ENCODE peak calls at places on chromosomes 11 and 22, in five cellular contexts. One of them, this sample, is unnamed.

GRCh38 chr11:12091957-12092558 is 18.3 kb upstream of the MICAL2 start:
- DNase-seq in fibroblast of lung: no peak
- DNase-seq in MCF 10A: no peak
- DNase-seq in B cell: no peak
- DNase-seq in IMR-90: no peak
- DNase-seq in this sample: no peak

GRCh38 chr22:20243545-20244249 is 24.4 kb downstream of the RTN4R start:
- DNase-seq in B cell: no peak
- DNase-seq in MCF 10A: peak; percentile 66
- DNase-seq in IMR-90: peak; percentile 71
- DNase-seq in fibroblast of lung: peak; percentile 85
- DNase-seq in this sample: peak; percentile 23

GRCh38 chr22:21646608-21647590 is 4.8 kb downstream of the SDF2L1 start:
- DNase-seq in fibroblast of lung: peak; percentile 55
- DNase-seq in MCF 10A: peak; percentile 87
- DNase-seq in IMR-90: peak; percentile 74
- DNase-seq in B cell: peak; percentile 84
- DNase-seq in this sample: peak; percentile 63

GRCh38 chr11:57700425-57700824 is 11.6 kb downstream of the MED19 start:
- DNase-seq in MCF 10A: no peak
- DNase-seq in IMR-90: no peak
- DNase-seq in B cell: no peak
- DNase-seq in fibroblast of lung: no peak
- DNase-seq in this sample: no peak

GRCh38 chr11:71580057-71581003 is 2.3 kb downstream of the KRTAP5-11 start:
- DNase-seq in MCF 10A: peak; percentile 78
- DNase-seq in IMR-90: peak; percentile 72
- DNase-seq in B cell: peak; percentile 17
- DNase-seq in fibroblast of lung: peak; percentile 64
- DNase-seq in this sample: peak; percentile 28

GRCh38 chr11:5368502-5369043 is 15.0 kb upstream of the OR51M1 start:
- DNase-seq in MCF 10A: no peak
- DNase-seq in IMR-90: no peak
- DNase-seq in B cell: no peak
- DNase-seq in fibroblast of lung: no peak
- DNase-seq in this sample: no peak

GRCh38 chr22:29788339-29789279 is 21.4 kb downstream of the UQCR10 start:
- DNase-seq in MCF 10A: no peak
- DNase-seq in fibroblast of lung: no peak
- DNase-seq in IMR-90: no peak
- DNase-seq in B cell: no peak
- DNase-seq in this sample: no peak

GRCh38 chr11:129458756-129459535 is 83.3 kb downstream of the BARX2 start:
- DNase-seq in fibroblast of lung: no peak
- DNase-seq in MCF 10A: no peak
- DNase-seq in IMR-90: no peak
- DNase-seq in B cell: no peak
- DNase-seq in this sample: no peak

GRCh38 chr22:36606114-36606513 is 77.1 kb upstream of the EIF3D start:
- DNase-seq in B cell: no peak
- DNase-seq in MCF 10A: no peak
- DNase-seq in IMR-90: no peak
- DNase-seq in fibroblast of lung: no peak
- DNase-seq in this sample: no peak

GRCh38 chr11:11268706-11269105 is 84.3 kb downstream of the CSNK2A3 start:
- DNase-seq in IMR-90: no peak
- DNase-seq in B cell: no peak
- DNase-seq in fibroblast of lung: no peak
- DNase-seq in MCF 10A: no peak
- DNase-seq in this sample: no peak

GRCh38 chr11:108535384-108535955 is 37.3 kb upstream of the POGLUT3 start:
- DNase-seq in B cell: no peak
- DNase-seq in IMR-90: no peak
- DNase-seq in MCF 10A: no peak
- DNase-seq in fibroblast of lung: no peak
- DNase-seq in this sample: no peak

GRCh38 chr11:134755535-134755934 is 343.5 kb upstream of the B3GAT1 start:
- DNase-seq in MCF 10A: no peak
- DNase-seq in B cell: no peak
- DNase-seq in fibroblast of lung: no peak
- DNase-seq in IMR-90: no peak
- DNase-seq in this sample: no peak

GRCh38 chr11:96125400-96125799 is 201.5 kb upstream of the MTMR2 start:
- DNase-seq in MCF 10A: no peak
- DNase-seq in B cell: no peak
- DNase-seq in fibroblast of lung: no peak
- DNase-seq in IMR-90: no peak
- DNase-seq in this sample: no peak

GRCh38 chr11:45661417-45662055 is 3.9 kb downstream of the CHST1 start:
- DNase-seq in fibroblast of lung: no peak
- DNase-seq in IMR-90: no peak
- DNase-seq in B cell: no peak
- DNase-seq in MCF 10A: no peak
- DNase-seq in this sample: no peak

GRCh38 chr11:46743693-46744339 is 24.8 kb downstream of the F2 start:
- DNase-seq in fibroblast of lung: no peak
- DNase-seq in B cell: no peak
- DNase-seq in IMR-90: peak; percentile 39
- DNase-seq in MCF 10A: no peak
- DNase-seq in this sample: no peak

GRCh38 chr11:44752727-44753126 is 26.0 kb downstream of the TSPAN18 start:
- DNase-seq in fibroblast of lung: no peak
- DNase-seq in MCF 10A: no peak
- DNase-seq in B cell: no peak
- DNase-seq in IMR-90: no peak
- DNase-seq in this sample: no peak

GRCh38 chr11:77154381-77155081 is 26.5 kb downstream of the MYO7A start:
- DNase-seq in MCF 10A: no peak
- DNase-seq in IMR-90: no peak
- DNase-seq in B cell: no peak
- DNase-seq in fibroblast of lung: no peak
- DNase-seq in this sample: no peak

GRCh38 chr11:68890490-68891231 is 13.0 kb downstream of the MRPL21 start:
- DNase-seq in B cell: no peak
- DNase-seq in fibroblast of lung: peak; percentile 87
- DNase-seq in IMR-90: peak; percentile 64
- DNase-seq in MCF 10A: no peak
- DNase-seq in this sample: peak; percentile 69

GRCh38 chr22:43014062-43014875 is 680 bp downstream of the PACSIN2 start:
- DNase-seq in B cell: peak; percentile 59
- DNase-seq in MCF 10A: no peak
- DNase-seq in IMR-90: no peak
- DNase-seq in fibroblast of lung: peak; percentile 29
- DNase-seq in this sample: no peak

GRCh38 chr11:7851391-7851790 is 54.6 kb upstream of the OR5P2 start:
- DNase-seq in B cell: no peak
- DNase-seq in IMR-90: no peak
- DNase-seq in MCF 10A: peak; percentile 18
- DNase-seq in fibroblast of lung: no peak
- DNase-seq in this sample: no peak

GRCh38 chr11:13970986-13971385 is 8.5 kb downstream of the SPON1 start:
- DNase-seq in MCF 10A: peak; percentile 64
- DNase-seq in B cell: no peak
- DNase-seq in fibroblast of lung: no peak
- DNase-seq in IMR-90: no peak
- DNase-seq in this sample: no peak

GRCh38 chr11:78229106-78229505 is 40.4 kb downstream of the USP35 start:
- DNase-seq in fibroblast of lung: no peak
- DNase-seq in MCF 10A: no peak
- DNase-seq in B cell: no peak
- DNase-seq in IMR-90: no peak
- DNase-seq in this sample: no peak

GRCh38 chr11:78230161-78230877 is 41.6 kb downstream of the USP35 start:
- DNase-seq in B cell: no peak
- DNase-seq in fibroblast of lung: no peak
- DNase-seq in MCF 10A: no peak
- DNase-seq in IMR-90: peak; percentile 27
- DNase-seq in this sample: no peak

GRCh38 chr11:78227906-78228305 is 39.2 kb downstream of the USP35 start:
- DNase-seq in IMR-90: no peak
- DNase-seq in fibroblast of lung: no peak
- DNase-seq in B cell: peak; percentile 50
- DNase-seq in MCF 10A: no peak
- DNase-seq in this sample: no peak

GRCh38 chr11:78226684-78227680 is 38.3 kb downstream of the USP35 start:
- DNase-seq in MCF 10A: no peak
- DNase-seq in B cell: no peak
- DNase-seq in fibroblast of lung: no peak
- DNase-seq in IMR-90: no peak
- DNase-seq in this sample: no peak

GRCh38 chr11:78228467-78228866 is 39.7 kb downstream of the USP35 start:
- DNase-seq in IMR-90: peak; percentile 55
- DNase-seq in B cell: peak; percentile 63
- DNase-seq in fibroblast of lung: peak; percentile 41
- DNase-seq in MCF 10A: peak; percentile 63
- DNase-seq in this sample: no peak
- TF ChIP-seq CTCF in IMR-90: peak; percentile 51
- TF ChIP-seq CTCF in B cell: peak; percentile 78
- TF ChIP-seq CTCF in fibroblast of lung: peak; percentile 60
- TF ChIP-seq CTCF in MCF 10A: peak; percentile 47
- TF ChIP-seq CTCF in this sample: peak; percentile 53

GRCh38 chr22:23181763-23182288 is 1.5 kb downstream of the BCR start:
- DNase-seq in fibroblast of lung: no peak
- DNase-seq in IMR-90: no peak
- DNase-seq in MCF 10A: no peak
- DNase-seq in B cell: peak; percentile 40
- DNase-seq in this sample: no peak

GRCh38 chr22:23180893-23181762 is 819 bp downstream of the BCR start:
- DNase-seq in MCF 10A: peak; percentile 24
- DNase-seq in fibroblast of lung: no peak
- DNase-seq in IMR-90: no peak
- DNase-seq in B cell: peak; percentile 33
- DNase-seq in this sample: no peak

GRCh38 chr22:23178512-23179254 is 1.6 kb upstream of the BCR start:
- DNase-seq in MCF 10A: peak; percentile 64
- DNase-seq in IMR-90: peak; percentile 38
- DNase-seq in fibroblast of lung: peak; percentile 26
- DNase-seq in B cell: peak; percentile 81
- DNase-seq in this sample: peak; percentile 8

GRCh38 chr22:23179381-23180294 is 671 bp upstream of the BCR start:
- DNase-seq in B cell: peak; percentile 36
- DNase-seq in IMR-90: no peak
- DNase-seq in fibroblast of lung: no peak
- DNase-seq in MCF 10A: peak; percentile 9
- DNase-seq in this sample: no peak

GRCh38 chr22:23180301-23180892 is at the start of gene BCR:
- DNase-seq in MCF 10A: peak; percentile 70
- DNase-seq in fibroblast of lung: peak; percentile 73
- DNase-seq in IMR-90: peak; percentile 65
- DNase-seq in B cell: peak; percentile 80
- DNase-seq in this sample: peak; percentile 16
- TF ChIP-seq CTCF in MCF 10A: no peak
- TF ChIP-seq CTCF in fibroblast of lung: no peak
- TF ChIP-seq CTCF in IMR-90: no peak
- TF ChIP-seq CTCF in B cell: no peak
- TF ChIP-seq CTCF in this sample: no peak

GRCh38 chr11:945986-946385 is 20.3 kb downstream of the AP2A2 start:
- DNase-seq in MCF 10A: no peak
- DNase-seq in B cell: no peak
- DNase-seq in fibroblast of lung: peak; percentile 54
- DNase-seq in IMR-90: no peak
- DNase-seq in this sample: no peak

GRCh38 chr11:940496-941135 is 14.9 kb downstream of the AP2A2 start:
- DNase-seq in MCF 10A: no peak
- DNase-seq in B cell: no peak
- DNase-seq in IMR-90: no peak
- DNase-seq in fibroblast of lung: no peak
- DNase-seq in this sample: no peak

GRCh38 chr11:942853-943252 is 17.2 kb downstream of the AP2A2 start:
- DNase-seq in MCF 10A: peak; percentile 66
- DNase-seq in fibroblast of lung: peak; percentile 84
- DNase-seq in B cell: no peak
- DNase-seq in IMR-90: peak; percentile 71
- DNase-seq in this sample: no peak

GRCh38 chr11:947744-948143 is 22.1 kb downstream of the AP2A2 start:
- DNase-seq in B cell: no peak
- DNase-seq in fibroblast of lung: no peak
- DNase-seq in MCF 10A: no peak
- DNase-seq in IMR-90: no peak
- DNase-seq in this sample: no peak

DNA sequence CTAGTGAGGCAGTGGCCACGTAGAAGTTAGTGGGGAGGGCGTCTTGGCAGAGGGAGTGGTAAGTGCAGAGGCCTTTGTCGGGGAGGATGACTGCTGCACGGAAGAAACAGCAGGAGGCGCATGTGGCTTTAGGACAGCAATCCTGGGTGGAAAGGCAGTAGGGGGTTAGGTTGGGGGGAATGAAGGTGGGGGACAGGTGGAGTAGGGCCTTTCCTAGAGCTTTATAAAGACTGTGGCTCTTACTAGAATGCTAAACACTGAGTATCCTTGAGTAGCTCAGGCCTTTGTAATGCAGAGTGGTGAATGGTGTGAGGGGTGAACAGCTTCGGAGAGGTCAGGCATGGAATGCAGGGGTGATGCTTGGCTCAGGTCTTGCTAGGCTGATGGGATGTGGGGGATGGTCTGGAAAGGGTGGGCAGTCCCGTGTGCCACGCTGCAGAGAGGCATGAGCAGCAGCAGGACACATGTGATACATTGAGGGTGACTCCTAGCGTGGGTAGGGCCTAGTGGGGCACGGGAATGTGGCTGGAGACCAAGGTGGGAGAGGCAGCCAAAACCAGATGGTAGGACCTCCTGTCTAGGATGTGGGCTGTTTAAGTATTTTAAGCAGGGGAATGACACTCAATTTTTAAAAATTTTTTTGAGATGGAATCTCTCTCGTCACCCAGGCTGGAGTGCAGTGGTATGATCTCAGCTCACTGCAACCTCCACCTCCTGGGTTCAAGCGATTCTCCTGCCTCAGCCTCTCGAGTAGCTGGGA is 19.2 kb downstream of the AP2A2 start:
- DNase-seq in B cell: no peak
- DNase-seq in IMR-90: peak; percentile 45
- DNase-seq in fibroblast of lung: peak; percentile 60
- DNase-seq in MCF 10A: no peak
- DNase-seq in this sample: no peak
- TF ChIP-seq CTCF in B cell: no peak
- TF ChIP-seq CTCF in IMR-90: peak; percentile 34
- TF ChIP-seq CTCF in fibroblast of lung: peak; percentile 35
- TF ChIP-seq CTCF in MCF 10A: no peak
- TF ChIP-seq CTCF in this sample: peak; percentile 10

GRCh38 chr11:66345316-66345649 is 379 bp upstream of the BRMS1 start:
- DNase-seq in IMR-90: no peak
- DNase-seq in B cell: no peak
- DNase-seq in fibroblast of lung: no peak
- DNase-seq in MCF 10A: no peak
- DNase-seq in this sample: no peak

GRCh38 chr11:66347425-66348276 is at the start of gene B4GAT1:
- DNase-seq in fibroblast of lung: peak; percentile 89
- DNase-seq in MCF 10A: peak; percentile 85
- DNase-seq in IMR-90: peak; percentile 93
- DNase-seq in B cell: peak; percentile 85
- DNase-seq in this sample: peak; percentile 93

GRCh38 chr11:66344550-66345315 is at the start of gene BRMS1:
- DNase-seq in MCF 10A: peak; percentile 97
- DNase-seq in fibroblast of lung: peak; percentile 97
- DNase-seq in B cell: peak; percentile 96
- DNase-seq in IMR-90: peak; percentile 97
- DNase-seq in this sample: peak; percentile 88

GRCh38 chr11:66349084-66349386 is 1.6 kb upstream of the B4GAT1 start:
- DNase-seq in fibroblast of lung: no peak
- DNase-seq in B cell: no peak
- DNase-seq in MCF 10A: no peak
- DNase-seq in IMR-90: no peak
- DNase-seq in this sample: no peak

GRCh38 chr11:66346476-66347424 is 679 bp downstream of the B4GAT1 start:
- DNase-seq in fibroblast of lung: no peak
- DNase-seq in B cell: no peak
- DNase-seq in IMR-90: no peak
- DNase-seq in MCF 10A: no peak
- DNase-seq in this sample: no peak
- TF ChIP-seq CTCF in fibroblast of lung: no peak
- TF ChIP-seq CTCF in B cell: no peak
- TF ChIP-seq CTCF in IMR-90: no peak
- TF ChIP-seq CTCF in MCF 10A: no peak
- TF ChIP-seq CTCF in this sample: no peak

This sample was measured in AG09319.